ENCODE peak calls at places on chromosomes 4 and X, in nine cellular contexts. F is pancreas, G is mucosa of descending colon, H is LNCaP clone FGC, P is mammary epithelial cell, Y is MM.1S, T is body of pancreas, U is lung, C is uterus. I is an unnamed sample.

GRCh38 chr4:73599182-73599581 is 21.1 kb downstream of the RASSF6 start:
- DNase-seq in F (no peak), G (peak), H (no peak), P (peak), Y (peak), T (peak), U (no peak), C (no peak), I (peak)

GRCh38 chr4:121582296-121582695 is 114.5 kb downstream of the ANXA5 start:
- DNase-seq in F (no peak), G (no peak), H (no peak), P (peak), Y (no peak), T (no peak), U (no peak), C (no peak), I (no peak)

GRCh38 chr4:121237069-121237399 is 72.9 kb upstream of the TNIP3 start:
- DNase-seq in F (no peak), G (no peak), H (no peak), P (no peak), Y (no peak), T (no peak), U (no peak), C (no peak), I (no peak)

GRCh38 chr4:39048291-39048690 is 13.7 kb upstream of the KLHL5 start:
- DNase-seq in F (no peak), G (no peak), H (no peak), P (no peak), Y (peak), T (no peak), U (no peak), C (no peak), I (peak)

GRCh38 chrX:53056292-53056691 is 7.7 kb downstream of the GPR173 start:
- DNase-seq in F (no peak), G (no peak), H (no peak), P (peak), Y (no peak), T (no peak), U (no peak), C (no peak), I (no peak)

GRCh38 chr4:138055890-138056289 is 186.3 kb downstream of the SLC7A11 start:
- DNase-seq in F (no peak), G (no peak), H (no peak), P (peak), Y (no peak), T (no peak), U (no peak), C (no peak), I (peak)

GRCh38 chr4:8393593-8394038 is 46.9 kb downstream of the ACOX3 start:
- DNase-seq in F (no peak), G (no peak), H (no peak), P (peak), Y (no peak), T (no peak), U (peak), C (peak), I (peak)

GRCh38 chr4:90606781-90607180 is 479.6 kb downstream of the CCSER1 start:
- DNase-seq in F (no peak), G (no peak), H (no peak), P (no peak), Y (no peak), T (no peak), U (no peak), C (no peak), I (no peak)

GRCh38 chr4:31107362-31107761 is 387.2 kb downstream of the PCDH7 start:
- DNase-seq in F (no peak), G (no peak), H (no peak), P (peak), Y (no peak), T (no peak), U (no peak), C (no peak), I (no peak)

GRCh38 chrX:1614927-1615326 is at the start of gene ASMT:
- DNase-seq in F (peak), G (no peak), H (no peak), P (no peak), Y (no peak), T (no peak), U (no peak), C (no peak), I (no peak)

GRCh38 chrX:70455366-70456202 is 10.9 kb downstream of the DLG3 start:
- DNase-seq in F (peak), G (peak), H (no peak), P (no peak), Y (no peak), T (peak), U (no peak), C (no peak), I (no peak)

GRCh38 chr4:139367421-139368090 is 65.3 kb upstream of the NDUFC1 start:
- DNase-seq in F (no peak), G (no peak), H (no peak), P (peak), Y (no peak), T (no peak), U (no peak), C (no peak), I (peak)

GRCh38 chr4:61068745-61069144 is 131.4 kb upstream of the ADGRL3 start:
- DNase-seq in F (no peak), G (no peak), H (no peak), P (peak), Y (no peak), T (no peak), U (no peak), C (no peak), I (peak)

GRCh38 chrX:8404958-8405357 is 59.7 kb upstream of the VCX3B start:
- DNase-seq in F (no peak), G (no peak), H (no peak), P (no peak), Y (no peak), T (no peak), U (no peak), C (no peak), I (no peak)

GRCh38 chr4:95601342-95601741 is 52.6 kb upstream of the UNC5C start:
- DNase-seq in F (no peak), G (no peak), H (no peak), P (no peak), Y (no peak), T (no peak), U (no peak), C (no peak), I (no peak)

GRCh38 chr4:1243451-1244080 is 5.4 kb downstream of the CTBP1 start:
- DNase-seq in F (peak), G (peak), H (no peak), P (no peak), Y (no peak), T (peak), U (no peak), C (no peak), I (peak)

GRCh38 chr4:153488719-153489384 is 22.7 kb downstream of the TMEM131L start:
- DNase-seq in F (no peak), G (no peak), H (no peak), P (peak), Y (no peak), T (no peak), U (peak), C (no peak), I (peak)

GRCh38 chr4:77854431-77855111 is 8.1 kb upstream of the MRPL1 start:
- DNase-seq in F (no peak), G (no peak), H (no peak), P (peak), Y (no peak), T (no peak), U (no peak), C (no peak), I (peak)

GRCh38 chrX:118847676-118848075 is 24.1 kb downstream of the ZCCHC12 start:
- DNase-seq in F (no peak), G (no peak), H (no peak), P (peak), Y (peak), T (no peak), U (no peak), C (no peak), I (peak)

GRCh38 chrX:8743126-8743732 is 11.3 kb upstream of the ANOS1 start:
- DNase-seq in F (peak), G (peak), H (no peak), P (peak), Y (peak), T (peak), U (peak), C (peak), I (peak)

GRCh38 chr4:158786155-158786581 is 17.3 kb downstream of the FNIP2 start:
- DNase-seq in F (no peak), G (no peak), H (peak), P (no peak), Y (no peak), T (no peak), U (no peak), C (no peak), I (peak)

GRCh38 chr4:140837742-140838141 is 81.6 kb upstream of the TBC1D9 start:
- DNase-seq in F (no peak), G (no peak), H (no peak), P (no peak), Y (no peak), T (no peak), U (no peak), C (no peak), I (no peak)

GRCh38 chrX:32530802-32531403 is 680.4 kb downstream of the DMD start:
- DNase-seq in F (no peak), G (no peak), H (peak), P (peak), Y (peak), T (peak), U (no peak), C (peak), I (peak)

GRCh38 chr4:8921465-8921864 is 49.8 kb upstream of the HMX1 start:
- DNase-seq in F (no peak), G (no peak), H (no peak), P (no peak), Y (no peak), T (no peak), U (no peak), C (no peak), I (no peak)

GRCh38 chr4:128061566-128062536 is 739 bp downstream of the LARP1B start:
- DNase-seq in F (peak), G (peak), H (no peak), P (peak), Y (peak), T (peak), U (peak), C (peak), I (peak)

GRCh38 chr4:24880171-24880570 is 32.7 kb downstream of the CCDC149 start:
- DNase-seq in F (no peak), G (no peak), H (no peak), P (no peak), Y (no peak), T (no peak), U (no peak), C (no peak), I (no peak)

GRCh38 chr4:147755567-147756295 is 23.8 kb downstream of the ARHGAP10 start:
- DNase-seq in F (no peak), G (no peak), H (no peak), P (peak), Y (no peak), T (no peak), U (no peak), C (no peak), I (peak)

GRCh38 chr4:159010563-159011260 is 92.2 kb upstream of the RAPGEF2 start:
- DNase-seq in F (peak), G (peak), H (peak), P (peak), Y (no peak), T (peak), U (peak), C (peak), I (peak)

GRCh38 chrX:17081535-17081934 is 135.1 kb downstream of the REPS2 start:
- DNase-seq in F (no peak), G (no peak), H (no peak), P (no peak), Y (no peak), T (no peak), U (no peak), C (peak), I (no peak)

GRCh38 chr4:174217273-174218126 is 66.0 kb downstream of the FBXO8 start:
- DNase-seq in F (peak), G (no peak), H (no peak), P (peak), Y (no peak), T (peak), U (no peak), C (no peak), I (peak)

GRCh38 chr4:36208884-36209473 is 35.3 kb downstream of the ARAP2 start:
- DNase-seq in F (no peak), G (no peak), H (no peak), P (no peak), Y (peak), T (no peak), U (no peak), C (no peak), I (no peak)

GRCh38 chr4:11568511-11568910 is 139.8 kb upstream of the HS3ST1 start:
- DNase-seq in F (no peak), G (no peak), H (no peak), P (no peak), Y (no peak), T (no peak), U (no peak), C (no peak), I (no peak)

GRCh38 chrX:137233478-137233877 is 199.7 kb upstream of the GPR101 start:
- DNase-seq in F (no peak), G (no peak), H (no peak), P (no peak), Y (no peak), T (no peak), U (no peak), C (no peak), I (no peak)

GRCh38 chrX:572490-573124 is 58.0 kb upstream of the SHOX start:
- DNase-seq in F (no peak), G (no peak), H (no peak), P (no peak), Y (no peak), T (no peak), U (peak), C (no peak), I (no peak)

GRCh38 chrX:103918584-103919335 is 43.7 kb upstream of the TMSB15B start:
- DNase-seq in F (peak), G (peak), H (no peak), P (peak), Y (peak), T (peak), U (peak), C (peak), I (peak)

DNA sequence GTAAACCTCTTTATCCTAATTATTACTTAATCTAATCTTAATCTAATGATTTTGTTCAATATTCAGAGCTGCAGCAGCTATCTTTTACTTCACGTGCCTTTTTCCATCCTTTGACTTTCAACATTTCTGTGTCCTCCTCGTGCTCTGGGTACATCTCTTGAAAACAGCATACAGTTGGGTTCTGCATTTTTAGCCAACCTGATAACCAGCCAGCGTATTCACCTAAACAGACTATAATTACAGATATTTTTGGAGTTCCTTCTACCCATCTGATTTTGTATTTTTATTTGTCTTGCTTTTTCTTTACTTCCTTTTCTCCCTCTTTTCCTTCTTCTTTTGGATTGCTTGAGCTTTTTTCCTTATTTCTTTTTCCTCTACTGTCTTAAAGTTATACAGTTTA is 16.2 kb upstream of the JAKMIP1 start:
- DNase-seq in F (no peak), G (no peak), H (no peak), P (no peak), Y (no peak), T (no peak), U (no peak), C (no peak), I (no peak)
- TF ChIP-seq CTCF in F (no peak), G (no peak), H (no peak), P (no peak), Y (no peak), T (no peak), U (no peak), C (no peak), I (no peak)

DNA sequence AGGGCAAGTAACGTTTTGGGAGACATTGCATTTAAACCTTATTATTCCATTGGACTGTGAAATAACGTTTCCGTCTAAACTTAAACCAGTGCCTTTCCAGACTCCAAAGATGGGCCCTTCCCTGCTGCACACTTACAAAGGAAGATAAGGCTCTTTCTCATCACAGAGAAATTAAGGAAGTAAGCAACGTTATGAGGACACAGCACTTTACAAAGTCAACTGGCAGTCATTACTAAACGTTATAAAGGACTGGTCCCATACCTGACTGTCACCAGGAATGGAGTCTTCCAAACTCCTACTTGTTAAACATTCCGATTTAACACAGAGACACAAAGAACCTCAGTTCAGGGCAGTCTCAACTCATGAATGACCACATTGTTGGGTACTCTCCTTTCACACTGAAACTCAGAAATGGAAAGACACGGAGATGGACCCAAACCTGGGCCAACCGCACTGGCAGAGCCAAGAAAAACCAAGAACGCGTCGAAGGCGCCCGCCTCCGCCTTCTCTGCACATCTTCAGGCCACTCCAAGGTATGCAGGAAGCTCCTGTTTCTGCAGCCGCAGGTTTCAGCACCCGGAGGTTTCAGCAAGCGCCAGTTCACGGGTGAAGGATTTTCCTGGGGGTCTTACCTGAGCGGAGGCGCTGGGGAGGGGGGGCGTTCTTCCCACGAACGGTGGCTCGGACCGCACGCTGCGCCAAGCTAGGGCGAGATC is 665 bp downstream of the PAPSS1 start:
- DNase-seq in F (peak), G (no peak), H (no peak), P (peak), Y (peak), T (peak), U (no peak), C (peak), I (peak)
- H3K4me3 ChIP-seq in F (peak), G (peak), H (peak), P (peak), Y (peak), T (peak), U (peak), C (peak), I (peak)

GRCh38 chr4:98672583-98673281 is 14.3 kb upstream of the TSPAN5 start:
- DNase-seq in F (no peak), G (no peak), H (no peak), P (no peak), Y (no peak), T (no peak), U (no peak), C (no peak), I (no peak)
- TF ChIP-seq CTCF in F (no peak), G (no peak), H (peak), P (no peak), Y (no peak), T (no peak), U (no peak), C (no peak), I (no peak)

DNA sequence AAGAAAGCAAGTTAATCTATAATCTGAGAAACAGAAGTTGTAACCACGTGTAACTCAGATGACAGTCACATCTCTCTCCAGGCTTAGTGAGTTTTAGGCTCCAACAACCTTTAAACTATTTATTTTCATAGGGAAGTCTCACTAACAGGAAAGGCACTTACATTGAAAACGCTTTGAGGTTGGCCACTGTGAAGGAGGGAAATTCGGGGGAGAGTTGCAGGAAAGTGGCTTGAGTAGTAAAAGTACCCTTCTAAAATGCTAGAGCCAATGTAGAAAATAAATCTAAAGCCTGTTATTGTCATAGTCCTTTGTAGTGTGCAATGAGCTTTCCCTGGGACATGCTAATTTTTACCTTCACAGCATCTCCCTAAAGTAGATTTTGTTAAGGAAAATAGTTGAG is 995 bp upstream of the NFXL1 start:
- DNase-seq in F (no peak), G (no peak), H (no peak), P (no peak), Y (no peak), T (no peak), U (no peak), C (no peak), I (no peak)
- H3K4me3 ChIP-seq in F (no peak), G (no peak), H (no peak), P (no peak), Y (peak), T (no peak), U (no peak), C (no peak), I (no peak)

GRCh38 chrX:14963447-14964236 is 90.4 kb downstream of the MOSPD2 start:
- DNase-seq in F (no peak), G (no peak), H (no peak), P (peak), Y (no peak), T (no peak), U (no peak), C (no peak), I (peak)

DNA sequence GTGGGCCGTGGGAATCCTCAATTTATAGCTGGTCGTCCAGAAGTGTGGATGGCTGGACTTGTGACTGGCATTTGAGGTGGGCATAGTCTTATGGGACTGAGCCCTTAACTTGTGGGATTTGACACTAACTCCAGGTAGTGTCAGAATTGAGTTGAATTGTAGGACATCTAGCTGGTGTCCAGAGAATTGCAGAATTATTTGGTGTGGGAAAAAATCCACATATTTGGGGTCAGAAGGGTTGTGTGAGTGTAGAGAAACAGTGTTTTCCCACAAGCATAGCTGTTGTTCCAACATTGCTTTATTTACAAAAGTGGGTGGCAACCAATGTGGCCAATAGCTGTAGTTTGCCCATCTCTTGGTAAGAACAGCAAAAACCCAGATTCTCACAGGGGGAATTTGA is 91.3 kb downstream of the MOSPD2 start:
- DNase-seq in F (no peak), G (no peak), H (no peak), P (peak), Y (no peak), T (no peak), U (no peak), C (no peak), I (peak)
- TF ChIP-seq CTCF in F (no peak), G (no peak), H (peak), P (peak), Y (no peak), T (no peak), U (no peak), C (no peak), I (no peak)

DNA sequence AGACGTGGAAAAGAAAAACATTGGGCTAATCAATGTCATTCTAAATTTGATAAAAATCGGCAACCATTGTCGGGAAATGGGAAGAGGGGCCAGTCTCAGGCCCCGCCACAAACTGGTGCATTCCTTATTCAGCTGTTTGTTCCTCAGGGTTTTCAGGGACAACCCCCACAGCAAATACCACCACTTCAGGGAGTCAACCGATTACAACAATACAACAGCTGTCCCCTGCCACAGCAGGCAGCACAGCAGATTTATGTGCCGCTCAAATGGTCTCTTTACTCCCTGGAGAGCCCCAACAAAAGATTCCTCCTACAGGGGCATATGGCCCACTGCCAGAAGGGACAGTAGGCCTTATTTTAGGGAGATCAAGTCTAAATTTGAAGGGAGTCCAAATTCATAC is 61.9 kb downstream of the ZNF732 start:
- DNase-seq in F (no peak), G (no peak), H (no peak), P (no peak), Y (no peak), T (no peak), U (no peak), C (no peak), I (no peak)
- H3K4me3 ChIP-seq in F (no peak), G (no peak), H (no peak), P (no peak), Y (no peak), T (no peak), U (no peak), C (no peak), I (no peak)

GRCh38 chrX:41009816-41010187 is 75.4 kb upstream of the USP9X start:
- DNase-seq in F (no peak), G (no peak), H (no peak), P (no peak), Y (no peak), T (no peak), U (no peak), C (no peak), I (no peak)

GRCh38 chrX:41014776-41015175 is 70.5 kb upstream of the USP9X start:
- DNase-seq in F (no peak), G (no peak), H (no peak), P (peak), Y (no peak), T (no peak), U (no peak), C (no peak), I (no peak)

GRCh38 chrX:41005445-41005992 is 79.7 kb upstream of the USP9X start:
- DNase-seq in F (no peak), G (no peak), H (no peak), P (no peak), Y (no peak), T (no peak), U (no peak), C (no peak), I (no peak)

GRCh38 chrX:41010188-41010846 is 74.9 kb upstream of the USP9X start:
- DNase-seq in F (peak), G (peak), H (no peak), P (peak), Y (no peak), T (peak), U (peak), C (peak), I (peak)
- TF ChIP-seq CTCF in F (no peak), G (no peak), H (no peak), P (no peak), Y (no peak), T (peak), U (no peak), C (no peak), I (peak)